ENCODE peak calls at places on chromosomes 12 and 14, in eight cellular contexts. One of them, this sample, is unnamed.

GRCh38 chr12:55996201-55996714 is 818 bp upstream of the SUOX start:
- DNase-seq in EL: peak; percentile 65
- DNase-seq in posterior cingulate gyrus: peak; percentile 35
- DNase-seq in psoas muscle: peak; percentile 65
- DNase-seq in BJ: no peak
- DNase-seq in ELF-1: peak; percentile 40
- DNase-seq in heart right ventricle: no peak
- DNase-seq in activated B cell treated with CpG ODN at 0.5 μM for 24 hours: no peak
- DNase-seq in this sample: peak; percentile 77

GRCh38 chr12:42987216-42987631 is 397.7 kb upstream of the PRICKLE1 start:
- DNase-seq in BJ: no peak
- DNase-seq in activated B cell treated with CpG ODN at 0.5 μM for 24 hours: no peak
- DNase-seq in EL: no peak
- DNase-seq in posterior cingulate gyrus: no peak
- DNase-seq in ELF-1: no peak
- DNase-seq in psoas muscle: no peak
- DNase-seq in heart right ventricle: no peak
- DNase-seq in this sample: no peak

GRCh38 chr12:124705545-124706138 is 138.2 kb upstream of the NCOR2 start:
- DNase-seq in BJ: no peak
- DNase-seq in heart right ventricle: no peak
- DNase-seq in activated B cell treated with CpG ODN at 0.5 μM for 24 hours: no peak
- DNase-seq in EL: no peak
- DNase-seq in psoas muscle: no peak
- DNase-seq in posterior cingulate gyrus: no peak
- DNase-seq in ELF-1: peak; percentile 86
- DNase-seq in this sample: no peak

GRCh38 chr14:20714593-20715250 is 26.2 kb downstream of the ANG start:
- DNase-seq in psoas muscle: peak; percentile 84
- DNase-seq in BJ: no peak
- DNase-seq in ELF-1: no peak
- DNase-seq in heart right ventricle: peak; percentile 57
- DNase-seq in posterior cingulate gyrus: peak; percentile 53
- DNase-seq in EL: peak; percentile 17
- DNase-seq in activated B cell treated with CpG ODN at 0.5 μM for 24 hours: no peak
- DNase-seq in this sample: no peak

GRCh38 chr12:31783996-31784645 is 55.3 kb upstream of the AMN1 start:
- DNase-seq in activated B cell treated with CpG ODN at 0.5 μM for 24 hours: no peak
- DNase-seq in BJ: no peak
- DNase-seq in ELF-1: no peak
- DNase-seq in EL: no peak
- DNase-seq in heart right ventricle: no peak
- DNase-seq in posterior cingulate gyrus: no peak
- DNase-seq in psoas muscle: no peak
- DNase-seq in this sample: no peak

GRCh38 chr12:54958048-54958658 is 26.4 kb downstream of the TESPA1 start:
- DNase-seq in EL: peak; percentile 48
- DNase-seq in posterior cingulate gyrus: peak; percentile 31
- DNase-seq in heart right ventricle: no peak
- DNase-seq in psoas muscle: no peak
- DNase-seq in ELF-1: peak; percentile 40
- DNase-seq in BJ: peak; percentile 9
- DNase-seq in activated B cell treated with CpG ODN at 0.5 μM for 24 hours: no peak
- DNase-seq in this sample: peak; percentile 68

GRCh38 chr14:86013663-86014062 is 483.7 kb downstream of the FLRT2 start:
- DNase-seq in EL: peak; percentile 57
- DNase-seq in psoas muscle: no peak
- DNase-seq in ELF-1: no peak
- DNase-seq in activated B cell treated with CpG ODN at 0.5 μM for 24 hours: no peak
- DNase-seq in posterior cingulate gyrus: no peak
- DNase-seq in heart right ventricle: no peak
- DNase-seq in BJ: no peak
- DNase-seq in this sample: peak; percentile 36

GRCh38 chr12:8985213-8985612 is 4.1 kb upstream of the KLRG1 start:
- DNase-seq in BJ: no peak
- DNase-seq in ELF-1: no peak
- DNase-seq in EL: no peak
- DNase-seq in activated B cell treated with CpG ODN at 0.5 μM for 24 hours: no peak
- DNase-seq in heart right ventricle: no peak
- DNase-seq in psoas muscle: no peak
- DNase-seq in posterior cingulate gyrus: no peak
- DNase-seq in this sample: no peak

GRCh38 chr12:18895946-18896345 is 158.0 kb downstream of the CAPZA3 start:
- DNase-seq in ELF-1: peak; percentile 98
- DNase-seq in posterior cingulate gyrus: no peak
- DNase-seq in activated B cell treated with CpG ODN at 0.5 μM for 24 hours: no peak
- DNase-seq in BJ: no peak
- DNase-seq in psoas muscle: peak; percentile 56
- DNase-seq in EL: no peak
- DNase-seq in heart right ventricle: peak; percentile 74
- DNase-seq in this sample: no peak

GRCh38 chr14:96037891-96038557 is 1.1 kb upstream of the C14orf132 start:
- DNase-seq in activated B cell treated with CpG ODN at 0.5 μM for 24 hours: no peak
- DNase-seq in EL: peak; percentile 27
- DNase-seq in posterior cingulate gyrus: no peak
- DNase-seq in BJ: no peak
- DNase-seq in heart right ventricle: peak; percentile 27
- DNase-seq in ELF-1: no peak
- DNase-seq in psoas muscle: peak; percentile 64
- DNase-seq in this sample: peak; percentile 18

GRCh38 chr12:19288603-19289244 is 150.6 kb upstream of the AEBP2 start:
- DNase-seq in activated B cell treated with CpG ODN at 0.5 μM for 24 hours: no peak
- DNase-seq in EL: peak; percentile 43
- DNase-seq in posterior cingulate gyrus: no peak
- DNase-seq in ELF-1: no peak
- DNase-seq in psoas muscle: no peak
- DNase-seq in BJ: no peak
- DNase-seq in heart right ventricle: no peak
- DNase-seq in this sample: peak; percentile 69

GRCh38 chr12:80556566-80556965 is 112.5 kb downstream of the PTPRQ start:
- DNase-seq in EL: peak; percentile 26
- DNase-seq in activated B cell treated with CpG ODN at 0.5 μM for 24 hours: no peak
- DNase-seq in posterior cingulate gyrus: no peak
- DNase-seq in BJ: no peak
- DNase-seq in heart right ventricle: no peak
- DNase-seq in psoas muscle: no peak
- DNase-seq in ELF-1: no peak
- DNase-seq in this sample: no peak

GRCh38 chr12:110582286-110583136 is 607 bp downstream of the PPTC7 start:
- DNase-seq in posterior cingulate gyrus: peak; percentile 36
- DNase-seq in activated B cell treated with CpG ODN at 0.5 μM for 24 hours: peak; percentile 77
- DNase-seq in EL: peak; percentile 53
- DNase-seq in BJ: no peak
- DNase-seq in ELF-1: peak; percentile 58
- DNase-seq in heart right ventricle: peak; percentile 61
- DNase-seq in psoas muscle: peak; percentile 84
- DNase-seq in this sample: peak; percentile 63

GRCh38 chr12:112686373-112686772 is 105.2 kb upstream of the RPH3A start:
- DNase-seq in psoas muscle: no peak
- DNase-seq in posterior cingulate gyrus: no peak
- DNase-seq in heart right ventricle: no peak
- DNase-seq in BJ: no peak
- DNase-seq in activated B cell treated with CpG ODN at 0.5 μM for 24 hours: no peak
- DNase-seq in ELF-1: no peak
- DNase-seq in EL: peak; percentile 35
- DNase-seq in this sample: peak; percentile 37

GRCh38 chr14:30283822-30284446 is 275.0 kb upstream of the G2E3 start:
- DNase-seq in BJ: no peak
- DNase-seq in psoas muscle: no peak
- DNase-seq in EL: peak; percentile 53
- DNase-seq in posterior cingulate gyrus: no peak
- DNase-seq in ELF-1: peak; percentile 59
- DNase-seq in heart right ventricle: no peak
- DNase-seq in activated B cell treated with CpG ODN at 0.5 μM for 24 hours: no peak
- DNase-seq in this sample: peak; percentile 66

GRCh38 chr12:105492591-105492990 is 162.1 kb downstream of the C12orf75 start:
- DNase-seq in BJ: peak; percentile 80
- DNase-seq in ELF-1: peak; percentile 13
- DNase-seq in posterior cingulate gyrus: no peak
- DNase-seq in psoas muscle: no peak
- DNase-seq in EL: peak; percentile 58
- DNase-seq in heart right ventricle: no peak
- DNase-seq in activated B cell treated with CpG ODN at 0.5 μM for 24 hours: no peak
- DNase-seq in this sample: no peak

GRCh38 chr12:6206327-6206726 is 6.1 kb downstream of the CD9 start:
- DNase-seq in BJ: no peak
- DNase-seq in heart right ventricle: no peak
- DNase-seq in EL: no peak
- DNase-seq in activated B cell treated with CpG ODN at 0.5 μM for 24 hours: no peak
- DNase-seq in psoas muscle: no peak
- DNase-seq in posterior cingulate gyrus: no peak
- DNase-seq in ELF-1: no peak
- DNase-seq in this sample: no peak

GRCh38 chr14:37598085-37598972 is 2.9 kb downstream of the TTC6 start:
- DNase-seq in EL: no peak
- DNase-seq in BJ: no peak
- DNase-seq in psoas muscle: no peak
- DNase-seq in ELF-1: no peak
- DNase-seq in posterior cingulate gyrus: no peak
- DNase-seq in activated B cell treated with CpG ODN at 0.5 μM for 24 hours: no peak
- DNase-seq in heart right ventricle: no peak
- DNase-seq in this sample: no peak

GRCh38 chr14:76772300-76773187 is 11.3 kb downstream of the VASH1 start:
- DNase-seq in heart right ventricle: peak; percentile 74
- DNase-seq in posterior cingulate gyrus: no peak
- DNase-seq in activated B cell treated with CpG ODN at 0.5 μM for 24 hours: no peak
- DNase-seq in psoas muscle: no peak
- DNase-seq in EL: peak; percentile 51
- DNase-seq in BJ: no peak
- DNase-seq in ELF-1: peak; percentile 90
- DNase-seq in this sample: no peak

GRCh38 chr14:73149753-73150152 is 13.4 kb downstream of the PSEN1 start:
- DNase-seq in ELF-1: no peak
- DNase-seq in activated B cell treated with CpG ODN at 0.5 μM for 24 hours: no peak
- DNase-seq in BJ: no peak
- DNase-seq in heart right ventricle: no peak
- DNase-seq in EL: no peak
- DNase-seq in posterior cingulate gyrus: no peak
- DNase-seq in psoas muscle: no peak
- DNase-seq in this sample: no peak

GRCh38 chr12:126384029-126384564 is 1318.9 kb downstream of the AACS start:
- DNase-seq in activated B cell treated with CpG ODN at 0.5 μM for 24 hours: no peak
- DNase-seq in ELF-1: no peak
- DNase-seq in heart right ventricle: no peak
- DNase-seq in psoas muscle: no peak
- DNase-seq in BJ: no peak
- DNase-seq in EL: no peak
- DNase-seq in posterior cingulate gyrus: no peak
- DNase-seq in this sample: no peak

GRCh38 chr14:103334644-103335603 is 887 bp downstream of the EIF5 start:
- DNase-seq in EL: peak; percentile 78
- DNase-seq in ELF-1: peak; percentile 47
- DNase-seq in BJ: no peak
- DNase-seq in posterior cingulate gyrus: peak; percentile 64
- DNase-seq in psoas muscle: peak; percentile 92
- DNase-seq in activated B cell treated with CpG ODN at 0.5 μM for 24 hours: peak; percentile 74
- DNase-seq in heart right ventricle: peak; percentile 61
- DNase-seq in this sample: peak; percentile 88

GRCh38 chr12:110234197-110235154 is 46.6 kb upstream of the ATP2A2 start:
- DNase-seq in BJ: no peak
- DNase-seq in EL: no peak
- DNase-seq in activated B cell treated with CpG ODN at 0.5 μM for 24 hours: no peak
- DNase-seq in posterior cingulate gyrus: no peak
- DNase-seq in heart right ventricle: no peak
- DNase-seq in ELF-1: no peak
- DNase-seq in psoas muscle: no peak
- DNase-seq in this sample: no peak

GRCh38 chr14:101562659-101563351 is 1.5 kb downstream of the DIO3 start:
- DNase-seq in EL: no peak
- DNase-seq in posterior cingulate gyrus: no peak
- DNase-seq in activated B cell treated with CpG ODN at 0.5 μM for 24 hours: no peak
- DNase-seq in BJ: no peak
- DNase-seq in ELF-1: no peak
- DNase-seq in heart right ventricle: no peak
- DNase-seq in psoas muscle: peak; percentile 33
- DNase-seq in this sample: no peak

GRCh38 chr12:75750950-75751349 is 239.5 kb upstream of the KRR1 start:
- DNase-seq in psoas muscle: no peak
- DNase-seq in posterior cingulate gyrus: no peak
- DNase-seq in BJ: peak; percentile 16
- DNase-seq in EL: peak; percentile 57
- DNase-seq in ELF-1: no peak
- DNase-seq in heart right ventricle: no peak
- DNase-seq in activated B cell treated with CpG ODN at 0.5 μM for 24 hours: no peak
- DNase-seq in this sample: peak; percentile 60

GRCh38 chr14:20730921-20731320 is 14.8 kb upstream of the EDDM3A start:
- DNase-seq in EL: no peak
- DNase-seq in BJ: no peak
- DNase-seq in activated B cell treated with CpG ODN at 0.5 μM for 24 hours: no peak
- DNase-seq in ELF-1: no peak
- DNase-seq in posterior cingulate gyrus: no peak
- DNase-seq in heart right ventricle: no peak
- DNase-seq in psoas muscle: no peak
- DNase-seq in this sample: no peak

This sample was measured in ELR.